ENCODE peak calls at places on chromosome 4, in four cellular contexts. E is HFF-Myc, I is mesothelial cell of epicardium, Z is AG09319. Q is an unnamed sample.

GRCh38 chr4:184450743-184451142 is 23.6 kb downstream of the IRF2 start:
- DNase-seq in Z (no peak), E (no peak), I (no peak), Q (no peak)

GRCh38 chr4:24511371-24512063 is 72.8 kb downstream of the DHX15 start:
- DNase-seq in E (no peak), I (no peak), Z (no peak), Q (no peak)

GRCh38 chr4:166228112-166228511 is 355.1 kb downstream of the TLL1 start:
- DNase-seq in Z (no peak), E (no peak), I (no peak), Q (no peak)

GRCh38 chr4:22099896-22100295 is 151.3 kb upstream of the KCNIP4 start:
- DNase-seq in I (no peak), E (no peak), Z (no peak), Q (no peak)

GRCh38 chr4:158292156-158292555 is 81.9 kb downstream of the TMEM144 start:
- DNase-seq in I (no peak), E (no peak), Z (no peak), Q (no peak)

GRCh38 chr4:183816077-183816476 is 89.0 kb upstream of the STOX2 start:
- DNase-seq in Z (no peak), I (no peak), E (no peak), Q (no peak)

GRCh38 chr4:150619032-150619431 is 37.1 kb downstream of the MAB21L2 start:
- DNase-seq in E (no peak), I (no peak), Z (no peak), Q (no peak)

GRCh38 chr4:19239565-19239964 is 1012.1 kb upstream of the SLIT2 start:
- DNase-seq in E (no peak), I (no peak), Z (no peak), Q (no peak)

GRCh38 chr4:159101983-159102622 is 776 bp upstream of the RAPGEF2 start:
- DNase-seq in I (no peak), E (no peak), Z (no peak), Q (no peak)

GRCh38 chr4:151407466-151408379 is 1.3 kb upstream of the FHIP1A start:
- DNase-seq in E (no peak), Z (no peak), I (no peak), Q (no peak)

GRCh38 chr4:146932111-146932510 is 13.6 kb downstream of the TTC29 start:
- DNase-seq in I (no peak), E (no peak), Z (no peak), Q (no peak)

GRCh38 chr4:25029479-25030282 is 1.1 kb downstream of the LGI2 start:
- DNase-seq in I (no peak), Z (no peak), E (no peak), Q (no peak)

GRCh38 chr4:69907151-69907550 is 23.7 kb upstream of the CSN1S1 start:
- DNase-seq in Z (no peak), E (no peak), I (no peak), Q (no peak)

GRCh38 chr4:158535130-158535614 is 13.5 kb downstream of the RXFP1 start:
- DNase-seq in I (no peak), Z (peak; percentile 4), E (peak; percentile 31), Q (peak; percentile 56)

GRCh38 chr4:9703391-9703790 is 78.0 kb upstream of the DRD5 start:
- DNase-seq in I (no peak), Z (no peak), E (no peak), Q (no peak)

GRCh38 chr4:14169460-14169859 is 541.9 kb upstream of the BOD1L1 start:
- DNase-seq in Z (no peak), I (no peak), E (no peak), Q (no peak)

GRCh38 chr4:183362916-183363542 is 40.8 kb upstream of the CLDN24 start:
- DNase-seq in Z (no peak), I (no peak), E (no peak), Q (no peak)

GRCh38 chr4:24666316-24666715 is 82.0 kb upstream of the DHX15 start:
- DNase-seq in Z (no peak), I (no peak), E (no peak), Q (no peak)

GRCh38 chr4:119034276-119035008 is 101.2 kb upstream of the MYOZ2 start:
- DNase-seq in E (no peak), Z (no peak), I (no peak), Q (peak; percentile 9)

GRCh38 chr4:25970241-25970675 is 56.2 kb downstream of the SMIM20 start:
- DNase-seq in Z (no peak), I (peak; percentile 26), E (no peak), Q (peak; percentile 31)

GRCh38 chr4:89158884-89159503 is 47.7 kb downstream of the TIGD2 start:
- DNase-seq in E (peak; percentile 24), Z (no peak), I (no peak), Q (no peak)

GRCh38 chr4:80140237-80140636 is 57.1 kb upstream of the PRDM8 start:
- DNase-seq in E (no peak), Z (no peak), I (no peak), Q (no peak)

GRCh38 chr4:74311696-74312313 is 3.5 kb downstream of the EPGN start:
- DNase-seq in Z (peak; percentile 29), I (no peak), E (peak; percentile 27), Q (no peak)

GRCh38 chr4:146453192-146453591 is 68.5 kb downstream of the SLC10A7 start:
- DNase-seq in E (no peak), I (no peak), Z (no peak), Q (no peak)

GRCh38 chr4:54930226-54930625 is 195.2 kb downstream of the KDR start:
- DNase-seq in I (no peak), E (no peak), Z (no peak), Q (peak; percentile 77)

GRCh38 chr4:155079866-155080265 is 128.6 kb upstream of the NPY2R start:
- DNase-seq in I (no peak), E (no peak), Z (no peak), Q (peak; percentile 14)

GRCh38 chr4:26308573-26308972 is 12.2 kb upstream of the RBPJ start:
- DNase-seq in Z (no peak), E (no peak), I (no peak), Q (no peak)

GRCh38 chr4:8919651-8920288 is 48.1 kb upstream of the HMX1 start:
- DNase-seq in E (no peak), I (no peak), Z (no peak), Q (no peak)

GRCh38 chr4:127586922-127587571 is 45.7 kb upstream of the INTU start:
- DNase-seq in I (no peak), E (peak; percentile 9), Z (peak; percentile 3), Q (no peak)

GRCh38 chr4:6714954-6715353 is 1.0 kb upstream of the BLOC1S4 start:
- DNase-seq in E (no peak), I (no peak), Z (no peak), Q (no peak)

GRCh38 chr4:6716958-6717655 is 1.1 kb downstream of the BLOC1S4 start:
- DNase-seq in E (no peak), Z (no peak), I (no peak), Q (no peak)

GRCh38 chr4:6715704-6716017 is 313 bp upstream of the BLOC1S4 start:
- DNase-seq in I (no peak), E (no peak), Z (no peak), Q (no peak)

GRCh38 chr4:6718932-6719610 is 3.1 kb downstream of the BLOC1S4 start:
- DNase-seq in E (no peak), I (no peak), Z (no peak), Q (no peak)

GRCh38 chr4:6716018-6716911 is at the start of gene BLOC1S4:
- DNase-seq in E (peak; percentile 77), I (peak; percentile 87), Z (peak; percentile 81), Q (peak; percentile 61)
- TF ChIP-seq CTCF in E (no peak), I (no peak), Z (no peak), Q (no peak)

DNA sequence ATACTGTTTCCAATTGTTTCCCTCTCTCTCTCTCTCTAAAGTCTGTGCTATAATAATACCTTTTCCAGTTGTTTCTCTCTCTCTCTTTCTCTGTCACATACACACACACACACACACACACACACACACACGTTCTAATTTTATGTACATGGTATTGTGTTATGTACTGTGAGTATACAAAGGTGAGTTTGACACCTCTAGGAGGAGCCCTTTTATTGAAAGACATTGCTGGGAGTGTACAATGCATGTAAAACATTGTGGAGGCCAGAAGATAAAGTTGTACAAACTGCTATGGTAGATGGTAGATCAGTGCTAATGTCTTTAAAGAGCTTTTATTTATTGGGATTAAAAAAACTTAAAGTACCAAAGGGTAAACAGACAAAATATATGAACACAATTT is 53.6 kb downstream of the BLTP1 start:
- DNase-seq in I (no peak), Z (no peak), E (no peak), Q (no peak)
- TF ChIP-seq CTCF in I (no peak), Z (no peak), E (no peak), Q (no peak)

GRCh38 chr4:1621996-1622637 is 62.0 kb downstream of the FAM53A start:
- DNase-seq in Z (no peak), I (no peak), E (no peak), Q (no peak)

GRCh38 chr4:1624519-1624910 is 59.6 kb downstream of the FAM53A start:
- DNase-seq in Z (no peak), E (no peak), I (no peak), Q (no peak)

GRCh38 chr4:1623821-1624518 is 60.1 kb downstream of the FAM53A start:
- DNase-seq in I (no peak), Z (no peak), E (no peak), Q (no peak)

GRCh38 chr4:1622956-1623355 is 61.2 kb downstream of the FAM53A start:
- DNase-seq in Z (no peak), I (no peak), E (no peak), Q (no peak)

DNA sequence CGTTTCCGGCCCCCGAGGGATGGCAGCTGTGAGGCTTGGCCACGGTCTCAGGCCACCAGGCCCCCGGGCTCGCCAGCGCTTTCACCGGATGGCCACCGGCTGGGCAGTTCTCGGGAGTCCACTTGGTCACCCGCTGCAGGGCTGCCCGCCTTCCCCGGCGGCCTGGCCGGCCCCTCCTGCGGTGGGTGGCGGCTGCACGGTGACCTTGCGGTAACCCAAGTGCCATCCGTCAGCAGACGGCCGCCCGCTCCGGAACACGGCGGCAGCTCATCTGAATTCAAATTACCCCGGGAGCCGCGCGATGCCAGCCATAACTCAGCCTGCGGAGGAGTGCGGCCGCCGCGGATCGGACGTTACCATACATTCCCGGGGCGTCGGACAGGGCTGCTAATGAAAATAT is 60.7 kb downstream of the FAM53A start:
- DNase-seq in Z (no peak), E (no peak), I (no peak), Q (no peak)
- TF ChIP-seq CTCF in Z (no peak), E (no peak), I (no peak), Q (no peak)

GRCh38 chr4:168534535-168534934 is 37.7 kb downstream of the PALLD start:
- DNase-seq in Z (no peak), E (no peak), I (no peak), Q (no peak)

GRCh38 chr4:168527560-168527959 is 30.7 kb downstream of the PALLD start:
- DNase-seq in E (no peak), Z (no peak), I (no peak), Q (no peak)

GRCh38 chr4:168528131-168528949 is 31.5 kb downstream of the PALLD start:
- DNase-seq in I (no peak), Z (no peak), E (no peak), Q (no peak)

GRCh38 chr4:168535689-168536088 is 38.8 kb downstream of the PALLD start:
- DNase-seq in I (no peak), Z (no peak), E (no peak), Q (no peak)

GRCh38 chr4:168531305-168531704 is 34.5 kb downstream of the PALLD start:
- DNase-seq in Z (no peak), I (no peak), E (no peak), Q (peak; percentile 10)
- TF ChIP-seq CTCF in Z (no peak), I (no peak), E (no peak), Q (no peak)